ENCODE peak calls at places on chromosomes 2 and 18, in six cellular contexts. One of them, this sample, is unnamed.

GRCh38 chr2:158305501-158305900 is 151.1 kb downstream of the CCDC148 start:
- DNase-seq in activated effector memory CD4-positive, alpha-beta T cell treated with anti-CD3 and anti-CD28 coated beads, Interleukin-2, amount 50 U/mL, for 16 hours: no peak
- DNase-seq in NCI-H1105: no peak
- DNase-seq in activated T-cell treated with anti-CD3 and anti-CD28 coated beads for 1 hour: no peak
- DNase-seq in ACHN: no peak
- DNase-seq in glutamatergic neuron: no peak
- DNase-seq in this sample: peak; percentile 39

GRCh38 chr2:40329739-40330047 is 122.2 kb downstream of the SLC8A1 start:
- DNase-seq in ACHN: no peak
- DNase-seq in NCI-H1105: no peak
- DNase-seq in glutamatergic neuron: no peak
- DNase-seq in activated effector memory CD4-positive, alpha-beta T cell treated with anti-CD3 and anti-CD28 coated beads, Interleukin-2, amount 50 U/mL, for 16 hours: no peak
- DNase-seq in activated T-cell treated with anti-CD3 and anti-CD28 coated beads for 1 hour: no peak
- DNase-seq in this sample: no peak

GRCh38 chr18:42338683-42339082 is 383.6 kb downstream of the PIK3C3 start:
- DNase-seq in activated T-cell treated with anti-CD3 and anti-CD28 coated beads for 1 hour: no peak
- DNase-seq in NCI-H1105: no peak
- DNase-seq in glutamatergic neuron: no peak
- DNase-seq in activated effector memory CD4-positive, alpha-beta T cell treated with anti-CD3 and anti-CD28 coated beads, Interleukin-2, amount 50 U/mL, for 16 hours: no peak
- DNase-seq in ACHN: no peak
- DNase-seq in this sample: peak; percentile 97

GRCh38 chr2:220451438-220451837 is 824.0 kb downstream of the SLC4A3 start:
- DNase-seq in activated effector memory CD4-positive, alpha-beta T cell treated with anti-CD3 and anti-CD28 coated beads, Interleukin-2, amount 50 U/mL, for 16 hours: no peak
- DNase-seq in ACHN: no peak
- DNase-seq in NCI-H1105: peak; percentile 22
- DNase-seq in glutamatergic neuron: no peak
- DNase-seq in activated T-cell treated with anti-CD3 and anti-CD28 coated beads for 1 hour: no peak
- DNase-seq in this sample: no peak

GRCh38 chr2:120831106-120831505 is 95.4 kb downstream of the GLI2 start:
- DNase-seq in ACHN: no peak
- DNase-seq in activated T-cell treated with anti-CD3 and anti-CD28 coated beads for 1 hour: no peak
- DNase-seq in glutamatergic neuron: no peak
- DNase-seq in NCI-H1105: no peak
- DNase-seq in activated effector memory CD4-positive, alpha-beta T cell treated with anti-CD3 and anti-CD28 coated beads, Interleukin-2, amount 50 U/mL, for 16 hours: peak; percentile 54
- DNase-seq in this sample: no peak

GRCh38 chr2:29601872-29602271 is 319.5 kb downstream of the ALK start:
- DNase-seq in NCI-H1105: no peak
- DNase-seq in ACHN: no peak
- DNase-seq in glutamatergic neuron: no peak
- DNase-seq in activated T-cell treated with anti-CD3 and anti-CD28 coated beads for 1 hour: no peak
- DNase-seq in activated effector memory CD4-positive, alpha-beta T cell treated with anti-CD3 and anti-CD28 coated beads, Interleukin-2, amount 50 U/mL, for 16 hours: no peak
- DNase-seq in this sample: no peak

GRCh38 chr2:205892141-205893064 is 193.6 kb downstream of the INO80D start:
- DNase-seq in activated T-cell treated with anti-CD3 and anti-CD28 coated beads for 1 hour: no peak
- DNase-seq in ACHN: no peak
- DNase-seq in NCI-H1105: peak; percentile 85
- DNase-seq in activated effector memory CD4-positive, alpha-beta T cell treated with anti-CD3 and anti-CD28 coated beads, Interleukin-2, amount 50 U/mL, for 16 hours: no peak
- DNase-seq in glutamatergic neuron: no peak
- DNase-seq in this sample: peak; percentile 41

GRCh38 chr2:237540823-237541222 is 25.6 kb upstream of the PRLH start:
- DNase-seq in activated T-cell treated with anti-CD3 and anti-CD28 coated beads for 1 hour: no peak
- DNase-seq in activated effector memory CD4-positive, alpha-beta T cell treated with anti-CD3 and anti-CD28 coated beads, Interleukin-2, amount 50 U/mL, for 16 hours: no peak
- DNase-seq in ACHN: no peak
- DNase-seq in glutamatergic neuron: peak; percentile 67
- DNase-seq in NCI-H1105: no peak
- DNase-seq in this sample: no peak

GRCh38 chr2:65991332-65991731 is 443.6 kb upstream of the MEIS1 start:
- DNase-seq in activated T-cell treated with anti-CD3 and anti-CD28 coated beads for 1 hour: no peak
- DNase-seq in glutamatergic neuron: no peak
- DNase-seq in NCI-H1105: peak; percentile 66
- DNase-seq in activated effector memory CD4-positive, alpha-beta T cell treated with anti-CD3 and anti-CD28 coated beads, Interleukin-2, amount 50 U/mL, for 16 hours: no peak
- DNase-seq in ACHN: no peak
- DNase-seq in this sample: no peak

GRCh38 chr18:61569176-61569892 is 236.1 kb downstream of the CDH20 start:
- DNase-seq in activated T-cell treated with anti-CD3 and anti-CD28 coated beads for 1 hour: no peak
- DNase-seq in glutamatergic neuron: no peak
- DNase-seq in activated effector memory CD4-positive, alpha-beta T cell treated with anti-CD3 and anti-CD28 coated beads, Interleukin-2, amount 50 U/mL, for 16 hours: no peak
- DNase-seq in NCI-H1105: no peak
- DNase-seq in ACHN: peak; percentile 76
- DNase-seq in this sample: peak; percentile 96

GRCh38 chr18:76486029-76486428 is 9.0 kb downstream of the ZNF516 start:
- DNase-seq in ACHN: no peak
- DNase-seq in NCI-H1105: no peak
- DNase-seq in glutamatergic neuron: no peak
- DNase-seq in activated effector memory CD4-positive, alpha-beta T cell treated with anti-CD3 and anti-CD28 coated beads, Interleukin-2, amount 50 U/mL, for 16 hours: no peak
- DNase-seq in activated T-cell treated with anti-CD3 and anti-CD28 coated beads for 1 hour: no peak
- DNase-seq in this sample: no peak

GRCh38 chr2:134127496-134127895 is 126.4 kb upstream of the MGAT5 start:
- DNase-seq in glutamatergic neuron: no peak
- DNase-seq in ACHN: no peak
- DNase-seq in activated T-cell treated with anti-CD3 and anti-CD28 coated beads for 1 hour: peak; percentile 25
- DNase-seq in NCI-H1105: no peak
- DNase-seq in activated effector memory CD4-positive, alpha-beta T cell treated with anti-CD3 and anti-CD28 coated beads, Interleukin-2, amount 50 U/mL, for 16 hours: peak; percentile 86
- DNase-seq in this sample: peak; percentile 61

GRCh38 chr2:149458502-149458901 is 128.1 kb downstream of the LYPD6 start:
- DNase-seq in ACHN: no peak
- DNase-seq in NCI-H1105: no peak
- DNase-seq in activated effector memory CD4-positive, alpha-beta T cell treated with anti-CD3 and anti-CD28 coated beads, Interleukin-2, amount 50 U/mL, for 16 hours: no peak
- DNase-seq in activated T-cell treated with anti-CD3 and anti-CD28 coated beads for 1 hour: no peak
- DNase-seq in glutamatergic neuron: no peak
- DNase-seq in this sample: no peak

GRCh38 chr18:23114171-23114881 is 21.0 kb upstream of the CABLES1 start:
- DNase-seq in NCI-H1105: peak; percentile 85
- DNase-seq in activated effector memory CD4-positive, alpha-beta T cell treated with anti-CD3 and anti-CD28 coated beads, Interleukin-2, amount 50 U/mL, for 16 hours: no peak
- DNase-seq in activated T-cell treated with anti-CD3 and anti-CD28 coated beads for 1 hour: no peak
- DNase-seq in glutamatergic neuron: no peak
- DNase-seq in ACHN: peak; percentile 64
- DNase-seq in this sample: peak; percentile 80

GRCh38 chr2:12006841-12007240 is 260.4 kb downstream of the LPIN1 start:
- DNase-seq in glutamatergic neuron: no peak
- DNase-seq in activated effector memory CD4-positive, alpha-beta T cell treated with anti-CD3 and anti-CD28 coated beads, Interleukin-2, amount 50 U/mL, for 16 hours: no peak
- DNase-seq in activated T-cell treated with anti-CD3 and anti-CD28 coated beads for 1 hour: no peak
- DNase-seq in ACHN: no peak
- DNase-seq in NCI-H1105: no peak
- DNase-seq in this sample: peak; percentile 60

GRCh38 chr2:86753606-86754005 is 33.5 kb downstream of the RMND5A start:
- DNase-seq in glutamatergic neuron: no peak
- DNase-seq in NCI-H1105: no peak
- DNase-seq in activated effector memory CD4-positive, alpha-beta T cell treated with anti-CD3 and anti-CD28 coated beads, Interleukin-2, amount 50 U/mL, for 16 hours: no peak
- DNase-seq in ACHN: no peak
- DNase-seq in activated T-cell treated with anti-CD3 and anti-CD28 coated beads for 1 hour: no peak
- DNase-seq in this sample: no peak